ENCODE peak calls at places on chromosomes 11 and 22, in eight cellular contexts. P is left ventricle myocardium inferior, G is MM.1S, K is GM12878, R is uterus, S is IMR-90, Q is body of pancreas, E is Peyer's patch. M is an unnamed sample.

GRCh38 chr11:12496181-12497025 is 119.0 kb downstream of the PARVA start:
- DNase-seq in P (no peak), G (no peak), K (no peak), R (no peak), S (peak; percentile 40), Q (no peak), E (no peak), M (no peak)

GRCh38 chr22:40620464-40621046 is 16.0 kb downstream of the MRTFA start:
- DNase-seq in P (no peak), G (no peak), K (no peak), R (no peak), S (peak; percentile 80), Q (no peak), E (no peak), M (peak; percentile 46)

GRCh38 chr11:58900479-58901420 is 38.5 kb upstream of the GLYATL1 start:
- DNase-seq in P (peak; percentile 63), G (peak; percentile 71), K (peak; percentile 16), R (no peak), S (peak; percentile 73), Q (peak; percentile 81), E (peak; percentile 87), M (peak; percentile 78)

GRCh38 chr22:42913874-42914510 is 56.9 kb upstream of the ARFGAP3 start:
- DNase-seq in P (no peak), G (no peak), K (no peak), R (no peak), S (no peak), Q (peak; percentile 42), E (no peak), M (no peak)

GRCh38 chr11:65432133-65432650 is 9.6 kb downstream of the NEAT1 start:
- DNase-seq in P (no peak), G (no peak), K (no peak), R (no peak), S (peak; percentile 34), Q (no peak), E (no peak), M (no peak)

GRCh38 chr11:134014502-134014901 is 54.4 kb upstream of the JAM3 start:
- DNase-seq in P (no peak), G (no peak), K (no peak), R (no peak), S (no peak), Q (peak; percentile 37), E (no peak), M (no peak)

GRCh38 chr11:46672381-46672839 is 28.0 kb downstream of the ARHGAP1 start:
- DNase-seq in P (peak; percentile 12), G (no peak), K (no peak), R (no peak), S (no peak), Q (no peak), E (no peak), M (no peak)

GRCh38 chr11:29449280-29450074 is 567.4 kb downstream of the KCNA4 start:
- DNase-seq in P (no peak), G (no peak), K (no peak), R (no peak), S (no peak), Q (no peak), E (no peak), M (no peak)

GRCh38 chr11:126419801-126420729 is 64.6 kb downstream of the ST3GAL4 start:
- DNase-seq in P (no peak), G (peak; percentile 75), K (peak; percentile 60), R (no peak), S (peak; percentile 84), Q (no peak), E (no peak), M (peak; percentile 57)

GRCh38 chr22:34000879-34001526 is 80.7 kb upstream of the LARGE1 start:
- DNase-seq in P (no peak), G (no peak), K (no peak), R (no peak), S (no peak), Q (no peak), E (no peak), M (no peak)

GRCh38 chr11:14109742-14110141 is 147.2 kb downstream of the SPON1 start:
- DNase-seq in P (no peak), G (no peak), K (no peak), R (no peak), S (no peak), Q (no peak), E (no peak), M (no peak)

GRCh38 chr22:39073941-39074340 is 3.1 kb upstream of the APOBEC3G start:
- DNase-seq in P (no peak), G (no peak), K (no peak), R (no peak), S (no peak), Q (no peak), E (no peak), M (no peak)

GRCh38 chr22:20750461-20751184 is 23.3 kb upstream of the SERPIND1 start:
- DNase-seq in P (peak; percentile 47), G (no peak), K (peak; percentile 59), R (peak; percentile 66), S (peak; percentile 90), Q (peak; percentile 52), E (no peak), M (peak; percentile 86)

GRCh38 chr11:117159892-117160291 is 15.8 kb downstream of the PAFAH1B2 start:
- DNase-seq in P (no peak), G (no peak), K (no peak), R (no peak), S (no peak), Q (no peak), E (no peak), M (no peak)
- H3K36me3 ChIP-seq in P (peaks cover 75% of the 10 kb centered on the region), G (peaks cover 13% of the 10 kb centered on the region), K (peaks cover 18% of the 10 kb centered on the region), R (no peaks in the 10 kb centered on the region), S (peaks cover 43% of the 10 kb centered on the region), Q (peaks cover 6% of the 10 kb centered on the region), E (peaks cover 76% of the 10 kb centered on the region), M (peaks cover 42% of the 10 kb centered on the region)

GRCh38 chr11:94025695-94026394 is 4.7 kb downstream of the HEPHL1 start:
- DNase-seq in P (no peak), G (no peak), K (no peak), R (no peak), S (peak; percentile 52), Q (no peak), E (no peak), M (peak; percentile 56)
- H3K27me3 ChIP-seq in P (no peaks in the 10 kb centered on the region), G (no peaks in the 10 kb centered on the region), K (no peaks in the 10 kb centered on the region), R (no peaks in the 10 kb centered on the region), S (no peaks in the 10 kb centered on the region), Q (no peaks in the 10 kb centered on the region), E (no peaks in the 10 kb centered on the region), M (no peaks in the 10 kb centered on the region)

GRCh38 chr11:34938621-34939020 is 22.2 kb downstream of the PDHX start:
- DNase-seq in P (no peak), G (no peak), K (no peak), R (no peak), S (no peak), Q (no peak), E (no peak), M (no peak)

GRCh38 chr11:34936945-34937344 is 20.5 kb downstream of the PDHX start:
- DNase-seq in P (no peak), G (no peak), K (no peak), R (no peak), S (no peak), Q (no peak), E (no peak), M (no peak)

GRCh38 chr11:34944692-34945091 is 28.3 kb downstream of the PDHX start:
- DNase-seq in P (no peak), G (no peak), K (no peak), R (no peak), S (no peak), Q (no peak), E (no peak), M (no peak)

GRCh38 chr11:34941688-34942087 is 25.3 kb downstream of the PDHX start:
- DNase-seq in P (no peak), G (no peak), K (no peak), R (no peak), S (no peak), Q (no peak), E (no peak), M (no peak)

DNA sequence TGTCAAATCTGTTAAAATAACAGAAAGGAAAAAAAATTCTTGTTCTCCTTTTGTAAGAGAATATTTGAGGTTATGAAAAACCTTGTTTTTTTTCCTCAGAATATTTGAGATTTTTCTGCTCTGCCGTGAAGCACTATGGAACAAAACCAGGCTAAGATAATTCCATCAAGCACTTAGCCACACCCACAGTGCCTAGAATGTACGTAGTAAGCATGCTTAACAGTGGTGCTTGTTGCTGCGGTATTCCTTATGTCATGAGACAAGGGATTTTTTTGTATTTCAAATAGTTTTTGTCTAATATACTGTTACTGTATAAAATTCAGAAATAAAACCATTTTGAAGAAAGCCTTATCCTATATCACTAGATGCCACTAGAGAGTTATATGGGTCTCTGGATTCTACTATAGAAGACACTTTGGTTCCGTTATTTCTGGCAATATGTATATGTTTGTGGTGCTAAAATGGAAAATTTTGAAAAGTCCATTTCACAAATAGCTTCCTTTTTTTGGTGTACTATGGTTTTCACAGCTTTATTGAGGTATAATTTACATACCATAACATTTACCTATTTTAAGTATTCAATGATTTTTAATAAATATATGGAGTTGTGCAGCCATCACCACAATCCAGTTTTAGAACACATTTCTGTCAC is 23.7 kb downstream of the PDHX start:
- DNase-seq in P (no peak), G (no peak), K (no peak), R (no peak), S (peak; percentile 33), Q (no peak), E (no peak), M (peak; percentile 51)
- TF ChIP-seq CTCF in P (no peak), G (peak; percentile 5), K (peak; percentile 8), R (no peak), S (no peak), Q (no peak), E (no peak), M (no peak)

GRCh38 chr11:36488096-36488495 is 22.0 kb downstream of the TRAF6 start:
- DNase-seq in P (no peak), G (peak; percentile 34), K (no peak), R (no peak), S (no peak), Q (no peak), E (no peak), M (no peak)

GRCh38 chr11:36487619-36488018 is 22.5 kb downstream of the TRAF6 start:
- DNase-seq in P (no peak), G (peak; percentile 20), K (no peak), R (no peak), S (no peak), Q (no peak), E (no peak), M (no peak)

GRCh38 chr11:36490026-36490806 is 19.9 kb downstream of the TRAF6 start:
- DNase-seq in P (no peak), G (no peak), K (no peak), R (no peak), S (no peak), Q (no peak), E (no peak), M (no peak)

GRCh38 chr11:36493332-36493731 is 16.7 kb downstream of the TRAF6 start:
- DNase-seq in P (no peak), G (no peak), K (no peak), R (no peak), S (no peak), Q (no peak), E (no peak), M (no peak)

DNA sequence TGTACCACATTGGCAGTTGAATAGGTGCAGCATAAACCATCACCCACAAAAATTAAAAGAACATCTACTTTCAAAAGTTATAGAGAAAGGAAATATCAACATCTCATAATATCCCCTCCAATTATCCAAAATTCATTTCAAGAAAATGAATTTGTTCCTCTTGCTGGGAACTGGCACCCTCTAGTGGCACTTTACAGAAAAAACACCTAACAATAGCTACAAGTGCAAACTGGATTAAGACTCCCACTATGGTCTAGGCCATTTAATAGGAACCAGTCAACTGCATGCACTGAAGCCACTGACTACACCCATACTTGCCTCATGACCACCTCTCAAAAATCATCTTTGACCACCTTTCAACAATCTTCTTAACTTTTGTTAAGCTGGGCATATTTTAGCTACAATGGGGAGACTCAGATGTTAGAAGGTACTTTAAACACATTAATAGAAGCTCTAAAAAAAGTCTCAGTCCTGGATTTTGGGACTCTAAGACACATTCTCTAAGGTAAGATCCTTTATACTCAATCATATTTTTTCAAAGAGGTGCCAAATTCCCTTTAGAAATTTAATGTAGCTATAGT is 17.3 kb downstream of the TRAF6 start:
- DNase-seq in P (no peak), G (peak; percentile 43), K (no peak), R (no peak), S (peak; percentile 63), Q (peak; percentile 34), E (no peak), M (peak; percentile 34)
- H3K36me3 ChIP-seq in P (peaks cover 84% of the 10 kb centered on the region), G (peaks cover 5% of the 10 kb centered on the region), K (peaks cover 12% of the 10 kb centered on the region), R (no peaks in the 10 kb centered on the region), S (peaks cover 28% of the 10 kb centered on the region), Q (peaks cover 8% of the 10 kb centered on the region), E (peaks cover 94% of the 10 kb centered on the region), M (peaks cover 53% of the 10 kb centered on the region)

M was measured in brain microvascular endothelial cell.